ENCODE peak calls at places on chromosomes 3 and 15, in five cellular contexts. One of them, this sample, is unnamed.

GRCh38 chr3:156795890-156796451 is 30.2 kb upstream of the LEKR1 start:
- DNase-seq in stimulated activated CD8-positive, alpha-beta memory T cell treated with anti-CD3 and anti-CD28 coated beads, Interleukin-15, amount 100 ng/mL, for 1 hour: no peak
- DNase-seq in stromal cell of bone marrow: no peak
- DNase-seq in astrocyte of the hippocampus: no peak
- DNase-seq in SW480: no peak
- DNase-seq in this sample: no peak

GRCh38 chr15:39511915-39512260 is 69.0 kb upstream of the THBS1 start:
- DNase-seq in stimulated activated CD8-positive, alpha-beta memory T cell treated with anti-CD3 and anti-CD28 coated beads, Interleukin-15, amount 100 ng/mL, for 1 hour: no peak
- DNase-seq in stromal cell of bone marrow: no peak
- DNase-seq in astrocyte of the hippocampus: no peak
- DNase-seq in SW480: no peak
- DNase-seq in this sample: no peak

GRCh38 chr3:155102329-155102728 is 22.2 kb downstream of the MME start:
- DNase-seq in stimulated activated CD8-positive, alpha-beta memory T cell treated with anti-CD3 and anti-CD28 coated beads, Interleukin-15, amount 100 ng/mL, for 1 hour: no peak
- DNase-seq in stromal cell of bone marrow: no peak
- DNase-seq in astrocyte of the hippocampus: peak; percentile 2
- DNase-seq in SW480: no peak
- DNase-seq in this sample: no peak

GRCh38 chr15:59315914-59316428 is 56.7 kb downstream of the MYO1E start:
- DNase-seq in stimulated activated CD8-positive, alpha-beta memory T cell treated with anti-CD3 and anti-CD28 coated beads, Interleukin-15, amount 100 ng/mL, for 1 hour: no peak
- DNase-seq in stromal cell of bone marrow: no peak
- DNase-seq in astrocyte of the hippocampus: peak; percentile 97
- DNase-seq in SW480: no peak
- DNase-seq in this sample: no peak

GRCh38 chr15:92714071-92714456 is 58.5 kb upstream of the FAM174B start:
- DNase-seq in stimulated activated CD8-positive, alpha-beta memory T cell treated with anti-CD3 and anti-CD28 coated beads, Interleukin-15, amount 100 ng/mL, for 1 hour: no peak
- DNase-seq in stromal cell of bone marrow: peak; percentile 33
- DNase-seq in astrocyte of the hippocampus: peak; percentile 78
- DNase-seq in SW480: peak; percentile 56
- DNase-seq in this sample: no peak

GRCh38 chr15:66098019-66098363 is 155.6 kb downstream of the MEGF11 start:
- DNase-seq in stimulated activated CD8-positive, alpha-beta memory T cell treated with anti-CD3 and anti-CD28 coated beads, Interleukin-15, amount 100 ng/mL, for 1 hour: no peak
- DNase-seq in stromal cell of bone marrow: no peak
- DNase-seq in astrocyte of the hippocampus: no peak
- DNase-seq in SW480: no peak
- DNase-seq in this sample: no peak

GRCh38 chr15:42401544-42402478 is 42.5 kb downstream of the CAPN3 start:
- DNase-seq in stimulated activated CD8-positive, alpha-beta memory T cell treated with anti-CD3 and anti-CD28 coated beads, Interleukin-15, amount 100 ng/mL, for 1 hour: no peak
- DNase-seq in stromal cell of bone marrow: no peak
- DNase-seq in astrocyte of the hippocampus: no peak
- DNase-seq in SW480: no peak
- DNase-seq in this sample: no peak

GRCh38 chr3:114234739-114235138 is 2.6 kb downstream of the ZNF80 start:
- DNase-seq in stimulated activated CD8-positive, alpha-beta memory T cell treated with anti-CD3 and anti-CD28 coated beads, Interleukin-15, amount 100 ng/mL, for 1 hour: no peak
- DNase-seq in stromal cell of bone marrow: no peak
- DNase-seq in astrocyte of the hippocampus: no peak
- DNase-seq in SW480: no peak
- DNase-seq in this sample: no peak

GRCh38 chr15:80052597-80053304 is 6.7 kb upstream of the ZFAND6 start:
- DNase-seq in stimulated activated CD8-positive, alpha-beta memory T cell treated with anti-CD3 and anti-CD28 coated beads, Interleukin-15, amount 100 ng/mL, for 1 hour: no peak
- DNase-seq in stromal cell of bone marrow: no peak
- DNase-seq in astrocyte of the hippocampus: no peak
- DNase-seq in SW480: no peak
- DNase-seq in this sample: no peak

GRCh38 chr3:43236008-43236407 is 50.3 kb upstream of the SNRK start:
- DNase-seq in stimulated activated CD8-positive, alpha-beta memory T cell treated with anti-CD3 and anti-CD28 coated beads, Interleukin-15, amount 100 ng/mL, for 1 hour: no peak
- DNase-seq in stromal cell of bone marrow: peak; percentile 14
- DNase-seq in astrocyte of the hippocampus: no peak
- DNase-seq in SW480: no peak
- DNase-seq in this sample: no peak

GRCh38 chr3:13234155-13234505 is 160.9 kb upstream of the IQSEC1 start:
- DNase-seq in stimulated activated CD8-positive, alpha-beta memory T cell treated with anti-CD3 and anti-CD28 coated beads, Interleukin-15, amount 100 ng/mL, for 1 hour: no peak
- DNase-seq in stromal cell of bone marrow: no peak
- DNase-seq in astrocyte of the hippocampus: no peak
- DNase-seq in SW480: peak; percentile 25
- DNase-seq in this sample: peak; percentile 67

GRCh38 chr15:70826634-70827033 is 27.3 kb downstream of the LARP6 start:
- DNase-seq in stimulated activated CD8-positive, alpha-beta memory T cell treated with anti-CD3 and anti-CD28 coated beads, Interleukin-15, amount 100 ng/mL, for 1 hour: no peak
- DNase-seq in stromal cell of bone marrow: peak; percentile 91
- DNase-seq in astrocyte of the hippocampus: peak; percentile 22
- DNase-seq in SW480: peak; percentile 78
- DNase-seq in this sample: no peak

GRCh38 chr15:60634815-60635214 is 155.9 kb upstream of the ICE2 start:
- DNase-seq in stimulated activated CD8-positive, alpha-beta memory T cell treated with anti-CD3 and anti-CD28 coated beads, Interleukin-15, amount 100 ng/mL, for 1 hour: no peak
- DNase-seq in stromal cell of bone marrow: no peak
- DNase-seq in astrocyte of the hippocampus: peak; percentile 5
- DNase-seq in SW480: no peak
- DNase-seq in this sample: no peak

GRCh38 chr3:159239054-159239453 is 437.2 kb downstream of the MFSD1 start:
- DNase-seq in stimulated activated CD8-positive, alpha-beta memory T cell treated with anti-CD3 and anti-CD28 coated beads, Interleukin-15, amount 100 ng/mL, for 1 hour: no peak
- DNase-seq in stromal cell of bone marrow: peak; percentile 69
- DNase-seq in astrocyte of the hippocampus: no peak
- DNase-seq in SW480: no peak
- DNase-seq in this sample: no peak

GRCh38 chr3:72050771-72051170 is 265.8 kb upstream of the PROK2 start:
- DNase-seq in stimulated activated CD8-positive, alpha-beta memory T cell treated with anti-CD3 and anti-CD28 coated beads, Interleukin-15, amount 100 ng/mL, for 1 hour: no peak
- DNase-seq in stromal cell of bone marrow: no peak
- DNase-seq in astrocyte of the hippocampus: no peak
- DNase-seq in SW480: no peak
- DNase-seq in this sample: no peak

GRCh38 chr3:172307143-172307560 is 141.1 kb downstream of the GHSR start:
- DNase-seq in stimulated activated CD8-positive, alpha-beta memory T cell treated with anti-CD3 and anti-CD28 coated beads, Interleukin-15, amount 100 ng/mL, for 1 hour: no peak
- DNase-seq in stromal cell of bone marrow: no peak
- DNase-seq in astrocyte of the hippocampus: peak; percentile 39
- DNase-seq in SW480: no peak
- DNase-seq in this sample: no peak

GRCh38 chr3:49358884-49359225 is 702 bp upstream of the GPX1 start:
- DNase-seq in stimulated activated CD8-positive, alpha-beta memory T cell treated with anti-CD3 and anti-CD28 coated beads, Interleukin-15, amount 100 ng/mL, for 1 hour: no peak
- DNase-seq in stromal cell of bone marrow: no peak
- DNase-seq in astrocyte of the hippocampus: no peak
- DNase-seq in SW480: no peak
- DNase-seq in this sample: no peak

GRCh38 chr3:32947466-32948238 is 3.8 kb upstream of the CCR4 start:
- DNase-seq in stimulated activated CD8-positive, alpha-beta memory T cell treated with anti-CD3 and anti-CD28 coated beads, Interleukin-15, amount 100 ng/mL, for 1 hour: peak; percentile 96
- DNase-seq in stromal cell of bone marrow: peak; percentile 31
- DNase-seq in astrocyte of the hippocampus: peak; percentile 89
- DNase-seq in SW480: peak; percentile 74
- DNase-seq in this sample: peak; percentile 82

This sample was measured in central memory CD8-positive, alpha-beta T cell.